ENCODE peak calls at places on chromosomes 4 and X, in nine cellular contexts. T is HFF-Myc, J is A673, Q is dorsolateral prefrontal cortex, S is cardiac muscle cell, Y is Calu3, R is RWPE1, W is PC-9, O is astrocyte of the spinal cord. X is an unnamed sample.

GRCh38 chrX:32408389-32408788 is 803.0 kb downstream of the DMD start:
- DNase-seq in T (no peak), R (no peak), W (peak), S (no peak), Y (peak), J (peak), Q (no peak), O (no peak), X (no peak)

GRCh38 chrX:133921764-133922389 is 63.5 kb downstream of the GPC3 start:
- DNase-seq in J (peak), T (peak), Q (no peak), S (peak), Y (peak), W (peak), R (peak), O (no peak), X (peak)

GRCh38 chr4:179465131-179465797 is 2023.0 kb upstream of the AGA start:
- DNase-seq in T (no peak), R (no peak), Y (peak), O (peak), W (peak), J (peak), S (no peak), Q (no peak), X (no peak)

GRCh38 chr4:686371-687040 is 2.4 kb downstream of the SLC49A3 start:
- DNase-seq in T (no peak), Y (no peak), W (no peak), Q (no peak), S (no peak), J (no peak), R (no peak), O (no peak), X (no peak)

GRCh38 chr4:6901669-6902317 is 7.8 kb upstream of the TBC1D14 start:
- DNase-seq in O (no peak), J (no peak), T (no peak), Q (no peak), Y (no peak), R (no peak), S (no peak), W (no peak), X (no peak)

GRCh38 chrX:27307546-27307945 is 155.6 kb downstream of the PPP4R3C start:
- DNase-seq in Y (no peak), Q (no peak), T (no peak), R (no peak), J (no peak), O (no peak), W (no peak), S (no peak), X (no peak)

GRCh38 chr4:134952305-134952704 is 750.7 kb upstream of the PABPC4L start:
- DNase-seq in O (no peak), W (no peak), T (no peak), Q (no peak), Y (no peak), R (no peak), J (no peak), S (no peak), X (no peak)

GRCh38 chrX:40552768-40553167 is 28.0 kb upstream of the ATP6AP2 start:
- DNase-seq in O (peak), S (peak), J (no peak), Y (peak), W (no peak), T (no peak), Q (no peak), R (no peak), X (no peak)

GRCh38 chr4:155077860-155078259 is 130.6 kb upstream of the NPY2R start:
- DNase-seq in S (no peak), Q (no peak), Y (no peak), J (no peak), T (no peak), W (no peak), R (no peak), O (no peak), X (no peak)

GRCh38 chr4:140088317-140088967 is 65.5 kb downstream of the MAML3 start:
- DNase-seq in S (peak), J (no peak), Q (no peak), W (no peak), T (no peak), O (no peak), Y (no peak), R (no peak), X (no peak)

GRCh38 chr4:47704693-47705325 is 133.1 kb downstream of the CORIN start:
- DNase-seq in W (peak), O (peak), S (peak), T (no peak), R (peak), J (peak), Y (peak), Q (no peak), X (peak)

GRCh38 chr4:87498446-87498900 is 30.7 kb downstream of the SPARCL1 start:
- DNase-seq in T (no peak), O (peak), Y (no peak), W (no peak), Q (no peak), S (no peak), R (no peak), J (no peak), X (no peak)

GRCh38 chr4:78939667-78940008 is 400 bp upstream of the PAQR3 start:
- DNase-seq in Q (no peak), J (no peak), O (no peak), Y (no peak), S (no peak), R (no peak), W (no peak), T (no peak), X (no peak)

GRCh38 chr4:39825090-39825489 is 127.2 kb downstream of the UBE2K start:
- DNase-seq in Q (no peak), R (no peak), Y (no peak), S (no peak), O (no peak), J (no peak), T (no peak), W (no peak), X (no peak)

GRCh38 chrX:8728932-8729331 is 3.0 kb downstream of the ANOS1 start:
- DNase-seq in W (peak), T (no peak), O (no peak), S (no peak), Y (no peak), J (no peak), R (no peak), Q (no peak), X (no peak)

GRCh38 chrX:8726031-8726652 is 5.8 kb downstream of the ANOS1 start:
- DNase-seq in R (no peak), Q (no peak), O (no peak), J (no peak), T (no peak), W (peak), S (no peak), Y (no peak), X (no peak)

GRCh38 chrX:8721536-8721935 is 10.4 kb downstream of the ANOS1 start:
- DNase-seq in T (no peak), W (no peak), O (no peak), R (no peak), Q (no peak), Y (no peak), S (no peak), J (no peak), X (no peak)

GRCh38 chrX:8724176-8724757 is 7.7 kb downstream of the ANOS1 start:
- DNase-seq in J (peak), W (no peak), O (no peak), S (peak), R (no peak), T (no peak), Q (no peak), Y (no peak), X (no peak)
- TF ChIP-seq CTCF in J (no peak), W (no peak), O (no peak), S (peak), R (no peak), T (peak), Q (no peak), Y (no peak), X (no peak)

GRCh38 chrX:1323315-1323714 is 13.3 kb upstream of the IL3RA start:
- DNase-seq in S (no peak), Y (peak), T (peak), W (peak), Q (no peak), O (no peak), J (peak), R (no peak), X (peak)
- TF ChIP-seq CTCF in S (no peak), Y (no peak), T (peak), W (peak), Q (peak), O (peak), J (peak), R (no peak), X (peak)

GRCh38 chr4:55395529-55396304 is at the start of gene TMEM165:
- DNase-seq in T (no peak), R (peak), W (peak), Q (peak), S (peak), O (peak), J (peak), Y (peak), X (peak)

GRCh38 chr4:55396305-55397023 is 707 bp downstream of the TMEM165 start:
- DNase-seq in Q (peak), Y (peak), J (peak), W (peak), S (peak), O (peak), R (peak), T (no peak), X (peak)

GRCh38 chr4:55393461-55394320 is 2.1 kb upstream of the TMEM165 start:
- DNase-seq in R (no peak), W (no peak), S (no peak), J (no peak), O (no peak), Y (no peak), Q (peak), T (no peak), X (no peak)

GRCh38 chr4:55397024-55397520 is 1.3 kb downstream of the TMEM165 start:
- DNase-seq in O (peak), Y (no peak), S (peak), R (no peak), W (no peak), T (no peak), Q (no peak), J (no peak), X (peak)

DNA sequence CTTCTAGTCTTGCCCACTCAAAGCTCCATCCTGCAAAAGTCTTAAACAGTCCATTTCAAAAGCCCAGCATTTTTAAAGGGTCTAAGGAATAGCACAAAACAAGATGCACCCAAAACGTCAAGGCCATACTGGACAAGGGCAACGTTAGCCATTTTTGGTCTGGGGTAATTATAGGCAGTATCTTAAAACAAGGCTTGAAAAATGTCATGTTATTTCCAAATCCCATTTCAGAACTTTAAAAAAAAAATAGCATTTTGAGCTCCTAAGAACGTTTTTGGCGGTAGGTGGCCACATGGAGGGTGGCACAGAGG is 584 bp upstream of the TMEM165 start:
- DNase-seq in R (no peak), Q (no peak), J (no peak), T (no peak), Y (no peak), O (no peak), S (no peak), W (no peak), X (no peak)
- TF ChIP-seq CTCF in R (peak), Q (no peak), J (no peak), T (no peak), Y (no peak), O (no peak), S (peak), W (no peak), X (no peak)

DNA sequence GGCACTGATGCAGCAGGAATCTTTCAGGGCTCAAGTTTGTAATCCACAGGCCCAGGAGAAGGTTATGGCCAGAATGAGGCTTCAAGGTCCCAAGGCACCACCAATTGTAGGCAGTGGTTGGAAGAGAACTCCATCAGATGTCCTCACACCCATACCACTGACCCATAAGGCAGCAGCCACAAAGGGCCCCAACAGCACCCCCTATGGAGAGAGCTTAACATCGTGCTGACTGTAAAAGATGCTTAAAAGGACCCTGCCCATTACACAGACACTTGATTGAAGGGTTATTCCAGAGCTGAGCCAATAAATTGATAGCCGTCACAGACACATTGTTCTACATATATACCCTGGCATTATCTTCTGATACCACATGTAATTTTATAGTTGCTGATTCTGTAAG is 113.7 kb downstream of the SOWAHB start:
- DNase-seq in S (no peak), Y (peak), Q (no peak), O (no peak), W (no peak), T (no peak), J (peak), R (no peak), X (no peak)
- TF ChIP-seq CTCF in S (no peak), Y (no peak), Q (no peak), O (peak), W (no peak), T (peak), J (peak), R (no peak), X (no peak)

DNA sequence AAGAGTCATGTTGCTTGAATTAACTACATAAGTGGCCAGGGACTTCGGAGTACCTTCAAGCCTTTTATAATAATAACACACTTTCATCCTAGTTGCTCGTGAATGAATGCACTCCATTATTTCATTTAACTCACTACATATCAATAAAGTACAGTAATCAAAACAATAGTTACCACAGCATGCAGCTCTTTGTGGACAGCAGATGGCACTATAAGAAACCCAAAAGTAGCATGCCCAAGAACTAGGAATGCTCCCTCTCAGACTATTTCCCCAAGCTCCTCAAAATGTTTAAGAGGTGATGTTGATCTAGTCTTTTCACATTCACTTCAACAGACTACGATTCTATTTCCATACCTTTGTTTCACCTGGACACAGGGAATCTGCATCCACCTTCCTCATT is 500.8 kb upstream of the DIAPH2 start:
- DNase-seq in Y (no peak), R (no peak), S (peak), Q (no peak), W (no peak), T (no peak), J (peak), O (no peak), X (no peak)
- TF ChIP-seq CTCF in Y (no peak), R (no peak), S (peak), Q (peak), W (peak), T (no peak), J (peak), O (peak), X (peak)

DNA sequence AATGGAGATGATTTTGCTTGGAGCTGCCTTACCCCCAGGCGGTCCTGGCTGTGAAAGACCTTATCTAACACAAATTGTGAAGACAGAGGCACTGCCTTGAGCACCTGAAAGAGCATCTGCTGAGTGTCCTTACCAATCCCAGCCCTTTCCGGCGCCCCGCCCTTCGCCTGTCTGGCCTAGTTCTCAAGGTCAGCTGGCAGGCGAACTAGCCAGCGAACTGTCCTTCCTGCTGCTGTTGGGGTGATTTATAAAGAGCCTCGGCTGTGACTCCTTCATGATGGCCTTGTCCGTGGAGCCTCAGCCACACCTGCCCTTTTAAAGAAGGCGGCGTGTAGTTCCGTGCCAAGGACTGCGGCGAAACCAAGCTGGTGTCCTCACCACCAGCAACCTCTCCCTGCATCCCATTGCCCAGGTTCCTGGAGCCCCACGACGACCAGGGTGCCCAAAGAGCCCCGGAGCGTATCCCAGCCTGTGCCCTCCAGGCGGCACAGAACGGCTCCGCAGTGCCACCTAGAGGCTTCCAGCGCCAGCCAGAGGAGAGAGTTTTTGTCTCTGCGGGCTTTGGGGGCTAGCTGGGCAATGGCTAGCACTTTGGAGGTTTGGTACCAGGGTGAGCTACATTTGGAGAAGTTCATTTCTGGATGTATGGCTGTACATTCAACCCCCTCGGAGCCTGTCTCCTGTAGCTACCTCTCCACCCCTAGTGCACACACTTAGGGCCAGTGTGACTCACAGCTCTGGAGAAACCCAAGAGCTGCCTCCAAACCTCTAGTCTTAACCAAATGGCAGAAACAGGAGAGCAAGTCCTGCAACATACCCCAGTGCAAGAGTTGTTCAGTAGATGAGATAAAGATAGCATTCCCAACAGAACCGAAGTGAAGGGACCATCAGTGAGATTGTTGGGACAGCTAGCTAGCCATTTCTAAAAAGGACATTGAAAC is 36.8 kb upstream of the VMA21 start:
- DNase-seq in S (peak), W (peak), Q (no peak), O (no peak), J (peak), R (peak), T (no peak), Y (peak), X (peak)
- TF ChIP-seq CTCF in S (peak), W (peak), Q (peak), O (peak), J (peak), R (peak), T (peak), Y (peak), X (peak)

GRCh38 chr4:112910109-112910736 is 139.2 kb upstream of the ANK2 start:
- DNase-seq in J (peak), T (peak), W (no peak), O (peak), S (peak), Q (no peak), Y (no peak), R (no peak), X (no peak)
- TF ChIP-seq CTCF in J (peak), T (no peak), W (no peak), O (peak), S (peak), Q (peak), Y (no peak), R (no peak), X (no peak)

GRCh38 chrX:154358829-154359228 is 15.6 kb downstream of the FLNA start:
- DNase-seq in T (no peak), W (no peak), S (no peak), R (no peak), Y (no peak), O (no peak), Q (no peak), J (no peak), X (no peak)

GRCh38 chrX:154357205-154357604 is 17.2 kb downstream of the FLNA start:
- DNase-seq in R (no peak), T (no peak), J (no peak), W (peak), Q (no peak), S (no peak), O (no peak), Y (no peak), X (no peak)

GRCh38 chrX:154358011-154358410 is 16.4 kb downstream of the FLNA start:
- DNase-seq in Q (no peak), R (no peak), Y (no peak), W (no peak), O (no peak), J (no peak), S (no peak), T (no peak), X (no peak)

GRCh38 chrX:154360155-154360713 is 14.2 kb downstream of the FLNA start:
- DNase-seq in Y (no peak), S (no peak), Q (no peak), T (no peak), O (no peak), W (no peak), R (no peak), J (no peak), X (no peak)

DNA sequence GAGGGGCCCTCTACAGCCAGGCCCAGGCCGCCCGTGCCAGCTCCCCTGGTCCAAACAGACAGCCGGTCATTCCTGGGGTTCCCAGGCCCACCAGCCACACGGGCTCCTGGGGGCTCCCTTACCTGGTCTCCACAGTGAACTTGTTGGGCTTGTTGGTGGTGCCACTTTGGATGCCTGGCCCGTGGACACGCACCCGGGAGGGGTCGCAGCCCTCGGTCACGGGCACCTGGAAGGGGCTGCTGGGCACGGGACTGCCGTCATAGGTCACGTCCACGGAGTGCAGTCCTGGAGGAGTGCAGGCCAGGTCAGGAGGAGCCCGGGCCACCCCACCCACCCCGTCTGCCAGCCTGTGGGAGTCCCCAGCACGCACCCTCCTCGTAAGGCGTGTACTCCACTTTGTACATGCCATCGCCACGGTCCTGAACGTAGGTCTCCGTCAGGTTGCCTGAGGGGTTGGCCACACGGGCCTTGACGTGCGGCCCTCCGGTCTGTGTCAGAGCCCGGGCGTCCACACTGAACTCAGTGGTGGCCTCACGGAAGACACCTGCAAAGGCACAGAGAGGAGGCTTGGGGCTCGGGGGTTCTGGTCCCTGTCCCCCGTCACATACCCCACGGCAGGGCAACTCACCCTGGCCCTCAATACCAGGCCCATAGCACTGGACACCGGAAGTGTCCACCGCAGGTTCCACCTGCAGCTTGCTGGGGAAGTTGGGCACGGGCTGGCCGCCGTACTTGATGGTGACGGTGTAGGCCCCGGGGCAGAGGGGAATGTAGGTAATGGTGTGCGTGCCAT is 14.9 kb downstream of the FLNA start:
- DNase-seq in W (no peak), S (no peak), J (no peak), O (no peak), Q (no peak), T (no peak), R (no peak), Y (no peak), X (no peak)
- TF ChIP-seq CTCF in W (no peak), S (no peak), J (no peak), O (no peak), Q (no peak), T (no peak), R (no peak), Y (no peak), X (no peak)

GRCh38 chr4:8392591-8393190 is 47.8 kb downstream of the ACOX3 start:
- DNase-seq in S (no peak), R (no peak), T (no peak), W (no peak), J (no peak), Y (no peak), Q (no peak), O (peak), X (no peak)

GRCh38 chr4:8391972-8392371 is 48.6 kb downstream of the ACOX3 start:
- DNase-seq in Y (no peak), R (no peak), W (peak), S (peak), Q (peak), J (peak), O (peak), T (peak), X (peak)

GRCh38 chr4:8394125-8394524 is 46.4 kb downstream of the ACOX3 start:
- DNase-seq in W (no peak), Y (no peak), J (no peak), S (peak), Q (peak), T (no peak), O (peak), R (no peak), X (peak)

GRCh38 chr4:8394806-8395205 is 45.7 kb downstream of the ACOX3 start:
- DNase-seq in S (no peak), Q (peak), W (no peak), T (no peak), Y (no peak), O (no peak), R (no peak), J (no peak), X (no peak)

GRCh38 chr4:8393593-8394038 is 46.9 kb downstream of the ACOX3 start:
- DNase-seq in W (peak), J (no peak), R (peak), T (peak), O (peak), Y (no peak), S (peak), Q (peak), X (no peak)
- TF ChIP-seq CTCF in W (no peak), J (no peak), R (no peak), T (no peak), O (peak), Y (no peak), S (peak), Q (no peak), X (peak)

X was measured in heart right ventricle.